ENCODE peak calls at places on chromosomes 6 and 20, in six cellular contexts. One of them, this sample, is unnamed.

GRCh38 chr6:1658212-1659005 is 48.7 kb downstream of the FOXC1 start:
- DNase-seq in aorta: peak; percentile 21
- DNase-seq in heart right ventricle: no peak
- DNase-seq in sigmoid colon: no peak
- DNase-seq in upper lobe of left lung: no peak
- DNase-seq in CD4-positive, alpha-beta T cell: no peak
- DNase-seq in this sample: no peak

GRCh38 chr6:1970151-1970561 is 275.2 kb downstream of the GMDS start:
- DNase-seq in heart right ventricle: no peak
- DNase-seq in upper lobe of left lung: no peak
- DNase-seq in sigmoid colon: no peak
- DNase-seq in aorta: no peak
- DNase-seq in CD4-positive, alpha-beta T cell: no peak
- DNase-seq in this sample: no peak

GRCh38 chr20:32512047-32512385 is 73.1 kb downstream of the NOL4L start:
- DNase-seq in upper lobe of left lung: no peak
- DNase-seq in sigmoid colon: no peak
- DNase-seq in CD4-positive, alpha-beta T cell: no peak
- DNase-seq in heart right ventricle: no peak
- DNase-seq in aorta: peak; percentile 15
- DNase-seq in this sample: no peak

GRCh38 chr20:1835531-1835930 is 59.7 kb upstream of the SIRPA start:
- DNase-seq in aorta: no peak
- DNase-seq in upper lobe of left lung: no peak
- DNase-seq in CD4-positive, alpha-beta T cell: no peak
- DNase-seq in sigmoid colon: no peak
- DNase-seq in heart right ventricle: no peak
- DNase-seq in this sample: no peak

GRCh38 chr20:33423141-33423834 is 20.3 kb downstream of the SNTA1 start:
- DNase-seq in upper lobe of left lung: no peak
- DNase-seq in heart right ventricle: peak; percentile 77
- DNase-seq in aorta: peak; percentile 94
- DNase-seq in sigmoid colon: peak; percentile 82
- DNase-seq in CD4-positive, alpha-beta T cell: no peak
- DNase-seq in this sample: peak; percentile 83

GRCh38 chr6:100493206-100493888 is 28.6 kb upstream of the SIM1 start:
- DNase-seq in sigmoid colon: no peak
- DNase-seq in upper lobe of left lung: no peak
- DNase-seq in CD4-positive, alpha-beta T cell: no peak
- DNase-seq in aorta: no peak
- DNase-seq in heart right ventricle: no peak
- DNase-seq in this sample: no peak

GRCh38 chr6:158328446-158328845 is 16.2 kb downstream of the TULP4 start:
- DNase-seq in upper lobe of left lung: no peak
- DNase-seq in aorta: no peak
- DNase-seq in sigmoid colon: no peak
- DNase-seq in CD4-positive, alpha-beta T cell: no peak
- DNase-seq in heart right ventricle: no peak
- DNase-seq in this sample: no peak

GRCh38 chr6:157376706-157377230 is 4.2 kb upstream of the ZDHHC14 start:
- DNase-seq in heart right ventricle: no peak
- DNase-seq in aorta: no peak
- DNase-seq in sigmoid colon: no peak
- DNase-seq in CD4-positive, alpha-beta T cell: no peak
- DNase-seq in upper lobe of left lung: no peak
- DNase-seq in this sample: peak; percentile 8

GRCh38 chr6:86153529-86153928 is 510.8 kb upstream of the SYNCRIP start:
- DNase-seq in sigmoid colon: no peak
- DNase-seq in aorta: no peak
- DNase-seq in upper lobe of left lung: no peak
- DNase-seq in CD4-positive, alpha-beta T cell: no peak
- DNase-seq in heart right ventricle: no peak
- DNase-seq in this sample: no peak

GRCh38 chr6:47897233-47897632 is 115.4 kb downstream of the OPN5 start:
- DNase-seq in heart right ventricle: no peak
- DNase-seq in aorta: no peak
- DNase-seq in CD4-positive, alpha-beta T cell: no peak
- DNase-seq in upper lobe of left lung: no peak
- DNase-seq in sigmoid colon: no peak
- DNase-seq in this sample: peak; percentile 21

GRCh38 chr6:53410508-53411258 is 61.9 kb upstream of the ELOVL5 start:
- DNase-seq in heart right ventricle: peak; percentile 36
- DNase-seq in sigmoid colon: no peak
- DNase-seq in upper lobe of left lung: peak; percentile 68
- DNase-seq in aorta: no peak
- DNase-seq in CD4-positive, alpha-beta T cell: peak; percentile 63
- DNase-seq in this sample: peak; percentile 11

GRCh38 chr6:143529095-143529494 is 17.6 kb upstream of the FUCA2 start:
- DNase-seq in aorta: no peak
- DNase-seq in sigmoid colon: no peak
- DNase-seq in heart right ventricle: no peak
- DNase-seq in upper lobe of left lung: no peak
- DNase-seq in CD4-positive, alpha-beta T cell: no peak
- DNase-seq in this sample: no peak

GRCh38 chr6:152277826-152278247 is 359.3 kb downstream of the SYNE1 start:
- DNase-seq in aorta: no peak
- DNase-seq in sigmoid colon: no peak
- DNase-seq in heart right ventricle: peak; percentile 49
- DNase-seq in CD4-positive, alpha-beta T cell: no peak
- DNase-seq in upper lobe of left lung: no peak
- DNase-seq in this sample: no peak

GRCh38 chr6:147285087-147285855 is 81.1 kb downstream of the STXBP5 start:
- DNase-seq in sigmoid colon: no peak
- DNase-seq in aorta: no peak
- DNase-seq in upper lobe of left lung: no peak
- DNase-seq in heart right ventricle: no peak
- DNase-seq in CD4-positive, alpha-beta T cell: no peak
- DNase-seq in this sample: no peak

GRCh38 chr6:98416027-98416426 is 418.3 kb upstream of the POU3F2 start:
- DNase-seq in upper lobe of left lung: no peak
- DNase-seq in CD4-positive, alpha-beta T cell: no peak
- DNase-seq in sigmoid colon: no peak
- DNase-seq in heart right ventricle: no peak
- DNase-seq in aorta: no peak
- DNase-seq in this sample: no peak

GRCh38 chr6:109166643-109167042 is 71.3 kb downstream of the CEP57L1 start:
- DNase-seq in CD4-positive, alpha-beta T cell: no peak
- DNase-seq in heart right ventricle: no peak
- DNase-seq in sigmoid colon: no peak
- DNase-seq in aorta: no peak
- DNase-seq in upper lobe of left lung: no peak
- DNase-seq in this sample: no peak

GRCh38 chr6:140253096-140253495 is 878.6 kb upstream of the CITED2 start:
- DNase-seq in upper lobe of left lung: no peak
- DNase-seq in aorta: no peak
- DNase-seq in heart right ventricle: no peak
- DNase-seq in sigmoid colon: no peak
- DNase-seq in CD4-positive, alpha-beta T cell: no peak
- DNase-seq in this sample: no peak

GRCh38 chr6:157699777-157700636 is 123.0 kb upstream of the SNX9 start:
- DNase-seq in sigmoid colon: no peak
- DNase-seq in aorta: no peak
- DNase-seq in heart right ventricle: no peak
- DNase-seq in upper lobe of left lung: no peak
- DNase-seq in CD4-positive, alpha-beta T cell: no peak
- DNase-seq in this sample: no peak

GRCh38 chr6:155693573-155694428 is 238.2 kb upstream of the NOX3 start:
- DNase-seq in sigmoid colon: no peak
- DNase-seq in CD4-positive, alpha-beta T cell: no peak
- DNase-seq in aorta: no peak
- DNase-seq in heart right ventricle: no peak
- DNase-seq in upper lobe of left lung: no peak
- DNase-seq in this sample: no peak

GRCh38 chr20:6430381-6430780 is 307.6 kb upstream of the FERMT1 start:
- DNase-seq in upper lobe of left lung: no peak
- DNase-seq in heart right ventricle: no peak
- DNase-seq in sigmoid colon: no peak
- DNase-seq in CD4-positive, alpha-beta T cell: no peak
- DNase-seq in aorta: no peak
- DNase-seq in this sample: no peak

GRCh38 chr6:141675957-141676356 is 456.8 kb upstream of the GJE1 start:
- DNase-seq in sigmoid colon: no peak
- DNase-seq in upper lobe of left lung: no peak
- DNase-seq in aorta: no peak
- DNase-seq in heart right ventricle: no peak
- DNase-seq in CD4-positive, alpha-beta T cell: no peak
- DNase-seq in this sample: no peak

GRCh38 chr20:46195264-46196038 is 77.3 kb downstream of the CD40 start:
- DNase-seq in CD4-positive, alpha-beta T cell: no peak
- DNase-seq in heart right ventricle: no peak
- DNase-seq in upper lobe of left lung: no peak
- DNase-seq in aorta: no peak
- DNase-seq in sigmoid colon: no peak
- DNase-seq in this sample: no peak

GRCh38 chr6:52155791-52156576 is 30.2 kb upstream of the IL17A start:
- DNase-seq in sigmoid colon: no peak
- DNase-seq in aorta: no peak
- DNase-seq in heart right ventricle: no peak
- DNase-seq in upper lobe of left lung: no peak
- DNase-seq in CD4-positive, alpha-beta T cell: no peak
- DNase-seq in this sample: no peak

GRCh38 chr20:46683939-46684750 is 5.1 kb downstream of the TP53RK start:
- DNase-seq in aorta: peak; percentile 84
- DNase-seq in upper lobe of left lung: peak; percentile 65
- DNase-seq in heart right ventricle: peak; percentile 41
- DNase-seq in CD4-positive, alpha-beta T cell: no peak
- DNase-seq in sigmoid colon: peak; percentile 72
- DNase-seq in this sample: no peak

DNA sequence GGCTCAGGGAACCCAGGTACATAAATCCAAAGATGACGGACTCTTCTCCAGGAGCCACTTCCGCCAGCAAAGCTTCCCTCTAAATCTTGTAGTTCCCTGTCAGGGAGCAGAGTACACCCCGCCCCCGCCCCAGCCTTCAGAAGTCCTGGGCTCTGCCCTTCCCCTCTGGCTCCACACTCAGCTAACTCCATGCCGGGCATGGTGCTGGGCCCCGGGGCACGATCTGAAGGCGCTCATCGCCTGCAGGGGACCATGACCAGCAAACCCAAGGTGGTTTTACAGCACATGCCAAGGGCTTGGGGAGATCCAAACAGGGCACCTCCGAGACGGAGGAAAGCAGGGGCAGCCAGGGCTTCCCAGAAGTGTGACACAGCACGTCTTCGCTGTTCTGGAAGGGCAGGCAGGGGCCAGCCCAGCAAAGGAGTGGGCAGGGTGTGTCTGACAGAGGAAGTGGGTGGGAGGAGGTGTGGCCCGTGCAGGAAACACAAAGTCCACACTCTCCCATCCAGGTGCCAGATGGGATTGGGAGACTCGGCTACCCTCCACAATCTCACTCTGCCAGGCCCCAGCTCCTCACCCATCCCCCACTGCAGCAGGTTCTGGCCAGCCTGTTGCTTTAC is 41.6 kb upstream of the SLC22A2 start:
- DNase-seq in heart right ventricle: no peak
- DNase-seq in CD4-positive, alpha-beta T cell: no peak
- DNase-seq in sigmoid colon: no peak
- DNase-seq in aorta: peak; percentile 72
- DNase-seq in upper lobe of left lung: no peak
- DNase-seq in this sample: peak; percentile 18
- H3K27me3 ChIP-seq in heart right ventricle: peaks cover 3% of the 10 kb centered on the region
- H3K27me3 ChIP-seq in CD4-positive, alpha-beta T cell: no peaks in the 10 kb centered on the region
- H3K27me3 ChIP-seq in sigmoid colon: no peaks in the 10 kb centered on the region
- H3K27me3 ChIP-seq in aorta: no peaks in the 10 kb centered on the region
- H3K27me3 ChIP-seq in upper lobe of left lung: no peaks in the 10 kb centered on the region
- H3K27me3 ChIP-seq in this sample: no peaks in the 10 kb centered on the region

GRCh38 chr6:89951574-89952360 is 57.5 kb downstream of the GJA10 start:
- DNase-seq in heart right ventricle: no peak
- DNase-seq in aorta: no peak
- DNase-seq in sigmoid colon: no peak
- DNase-seq in CD4-positive, alpha-beta T cell: no peak
- DNase-seq in upper lobe of left lung: no peak
- DNase-seq in this sample: peak; percentile 31

GRCh38 chr6:89952361-89952680 is 58.1 kb downstream of the GJA10 start:
- DNase-seq in heart right ventricle: no peak
- DNase-seq in CD4-positive, alpha-beta T cell: no peak
- DNase-seq in aorta: no peak
- DNase-seq in upper lobe of left lung: no peak
- DNase-seq in sigmoid colon: no peak
- DNase-seq in this sample: no peak

GRCh38 chr6:89952696-89953095 is 58.4 kb downstream of the GJA10 start:
- DNase-seq in upper lobe of left lung: peak; percentile 44
- DNase-seq in sigmoid colon: no peak
- DNase-seq in aorta: no peak
- DNase-seq in CD4-positive, alpha-beta T cell: peak; percentile 48
- DNase-seq in heart right ventricle: no peak
- DNase-seq in this sample: no peak

GRCh38 chr6:89950446-89950845 is 56.2 kb downstream of the GJA10 start:
- DNase-seq in heart right ventricle: no peak
- DNase-seq in sigmoid colon: no peak
- DNase-seq in upper lobe of left lung: no peak
- DNase-seq in aorta: no peak
- DNase-seq in CD4-positive, alpha-beta T cell: no peak
- DNase-seq in this sample: no peak

DNA sequence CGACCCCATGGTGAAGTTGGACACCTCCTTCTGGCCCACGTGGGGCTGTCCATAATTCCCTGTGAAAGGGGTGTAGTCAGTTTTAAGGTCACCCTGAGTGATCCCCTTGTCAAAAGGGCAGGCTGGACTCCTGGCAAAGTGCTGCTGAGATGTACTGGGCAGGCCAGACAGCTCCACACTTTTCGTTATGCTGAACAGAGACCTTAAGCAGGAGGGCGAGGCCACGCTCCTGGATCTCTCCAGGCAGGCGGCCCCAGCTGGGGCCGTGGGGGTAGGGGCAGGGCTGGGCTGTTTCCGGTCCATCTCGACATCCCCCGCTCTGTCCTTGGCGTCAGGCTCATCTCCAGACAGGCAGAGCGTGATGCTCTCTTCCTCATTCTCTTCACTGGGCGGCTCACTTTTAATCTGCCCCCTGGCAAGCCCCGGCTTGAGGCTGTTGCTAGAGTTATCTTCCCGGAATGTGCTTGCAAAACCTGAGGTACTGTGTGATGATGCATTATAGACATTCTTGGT is 56.7 kb downstream of the GJA10 start:
- DNase-seq in upper lobe of left lung: no peak
- DNase-seq in aorta: no peak
- DNase-seq in heart right ventricle: no peak
- DNase-seq in sigmoid colon: no peak
- DNase-seq in CD4-positive, alpha-beta T cell: no peak
- DNase-seq in this sample: no peak
- H3K27me3 ChIP-seq in upper lobe of left lung: no peaks in the 10 kb centered on the region
- H3K27me3 ChIP-seq in aorta: no peaks in the 10 kb centered on the region
- H3K27me3 ChIP-seq in heart right ventricle: no peaks in the 10 kb centered on the region
- H3K27me3 ChIP-seq in sigmoid colon: no peaks in the 10 kb centered on the region
- H3K27me3 ChIP-seq in CD4-positive, alpha-beta T cell: no peaks in the 10 kb centered on the region
- H3K27me3 ChIP-seq in this sample: no peaks in the 10 kb centered on the region

DNA sequence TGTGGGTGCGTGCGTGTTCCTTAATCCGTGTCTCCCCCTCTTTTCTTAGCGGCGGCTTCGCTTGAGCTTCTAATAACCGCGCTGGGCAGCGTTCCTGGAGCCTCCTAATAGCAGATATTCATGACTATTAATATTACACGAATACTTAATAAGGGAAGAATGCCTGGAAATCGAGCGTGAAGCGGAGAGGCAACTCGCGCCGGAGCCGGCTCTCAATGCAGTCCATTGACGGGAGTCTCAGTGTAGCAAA is 3.0 kb downstream of the TFAP2A start:
- DNase-seq in CD4-positive, alpha-beta T cell: no peak
- DNase-seq in heart right ventricle: no peak
- DNase-seq in upper lobe of left lung: no peak
- DNase-seq in aorta: no peak
- DNase-seq in sigmoid colon: no peak
- DNase-seq in this sample: no peak
- H3K27me3 ChIP-seq in CD4-positive, alpha-beta T cell: peaks cover 80% of the 10 kb centered on the region
- H3K27me3 ChIP-seq in heart right ventricle: peaks cover 100% of the 10 kb centered on the region
- H3K27me3 ChIP-seq in upper lobe of left lung: peaks cover 5% of the 10 kb centered on the region
- H3K27me3 ChIP-seq in aorta: no peaks in the 10 kb centered on the region
- H3K27me3 ChIP-seq in sigmoid colon: peaks cover 92% of the 10 kb centered on the region
- H3K27me3 ChIP-seq in this sample: no peaks in the 10 kb centered on the region

GRCh38 chr6:33029297-33030184 is 20.1 kb upstream of the HLA-DOA start:
- DNase-seq in heart right ventricle: no peak
- DNase-seq in aorta: no peak
- DNase-seq in CD4-positive, alpha-beta T cell: no peak
- DNase-seq in sigmoid colon: no peak
- DNase-seq in upper lobe of left lung: peak; percentile 68
- DNase-seq in this sample: no peak
- H3K27me3 ChIP-seq in heart right ventricle: no peaks in the 10 kb centered on the region
- H3K27me3 ChIP-seq in aorta: no peaks in the 10 kb centered on the region
- H3K27me3 ChIP-seq in CD4-positive, alpha-beta T cell: no peaks in the 10 kb centered on the region
- H3K27me3 ChIP-seq in sigmoid colon: no peaks in the 10 kb centered on the region
- H3K27me3 ChIP-seq in upper lobe of left lung: no peaks in the 10 kb centered on the region
- H3K27me3 ChIP-seq in this sample: peaks cover 68% of the 10 kb centered on the region

This sample was measured in MG63.